ENCODE peak calls at places on chromosomes 12 and 14, in eight cellular contexts. Q, P, Z, G, D, S, K and H are unnamed samples.

GRCh38 chr12:49230176-49230575 is 34.7 kb upstream of the TUBA1C start:
- DNase-seq in Q (no peak), P (no peak), Z (no peak), G (no peak), D (no peak), S (no peak), K (no peak), H (no peak)

GRCh38 chr12:60106207-60106606 is 510.4 kb downstream of the SLC16A7 start:
- DNase-seq in Q (peak; percentile 60), P (no peak), Z (no peak), G (no peak), D (peak; percentile 44), S (no peak), K (no peak), H (no peak)

GRCh38 chr12:121021754-121022153 is 5.5 kb upstream of the C12orf43 start:
- DNase-seq in Q (no peak), P (no peak), Z (no peak), G (no peak), D (no peak), S (no peak), K (no peak), H (no peak)

GRCh38 chr14:34465069-34465859 is 3.2 kb upstream of the SPTSSA start:
- DNase-seq in Q (peak; percentile 46), P (no peak), Z (peak; percentile 54), G (peak; percentile 21), D (peak; percentile 36), S (no peak), K (no peak), H (no peak)

GRCh38 chr12:114982760-114983159 is 298.8 kb upstream of the TBX3 start:
- DNase-seq in Q (peak; percentile 24), P (no peak), Z (no peak), G (no peak), D (peak; percentile 7), S (no peak), K (no peak), H (no peak)

GRCh38 chr14:76884394-76884793 is 58.2 kb downstream of the LRRC74A start:
- DNase-seq in Q (no peak), P (no peak), Z (no peak), G (no peak), D (no peak), S (no peak), K (no peak), H (no peak)

GRCh38 chr12:13220848-13221247 is 24.3 kb downstream of the EMP1 start:
- DNase-seq in Q (no peak), P (no peak), Z (no peak), G (no peak), D (no peak), S (no peak), K (no peak), H (no peak)

GRCh38 chr14:75769047-75769685 is 108.1 kb downstream of the TTLL5 start:
- DNase-seq in Q (no peak), P (no peak), Z (no peak), G (no peak), D (peak; percentile 18), S (no peak), K (no peak), H (no peak)

GRCh38 chr14:93970589-93970966 is 5.8 kb downstream of the ASB2 start:
- DNase-seq in Q (no peak), P (no peak), Z (peak; percentile 52), G (no peak), D (peak; percentile 36), S (no peak), K (peak; percentile 76), H (no peak)

GRCh38 chr14:70086685-70087379 is 101.9 kb downstream of the SLC8A3 start:
- DNase-seq in Q (peak; percentile 62), P (no peak), Z (peak; percentile 14), G (peak; percentile 49), D (peak; percentile 48), S (no peak), K (peak; percentile 24), H (peak; percentile 15)

GRCh38 chr12:93502802-93503623 is 35.7 kb downstream of the MRPL42 start:
- DNase-seq in Q (peak; percentile 67), P (peak; percentile 59), Z (peak; percentile 33), G (peak; percentile 29), D (peak; percentile 30), S (peak; percentile 38), K (peak; percentile 53), H (no peak)

GRCh38 chr12:570949-571794 is 92.1 kb downstream of the NINJ2 start:
- DNase-seq in Q (peak; percentile 87), P (peak; percentile 83), Z (peak; percentile 58), G (no peak), D (peak; percentile 88), S (peak; percentile 59), K (no peak), H (peak; percentile 89)

GRCh38 chr14:68231832-68232642 is 412.5 kb downstream of the RAD51B start:
- DNase-seq in Q (no peak), P (no peak), Z (no peak), G (no peak), D (peak; percentile 75), S (no peak), K (no peak), H (no peak)

GRCh38 chr14:87810711-87811110 is 182.3 kb downstream of the GALC start:
- DNase-seq in Q (no peak), P (no peak), Z (no peak), G (no peak), D (no peak), S (no peak), K (peak; percentile 1), H (no peak)

GRCh38 chr12:116609715-116610114 is 50.5 kb downstream of the MAP1LC3B2 start:
- DNase-seq in Q (no peak), P (no peak), Z (no peak), G (no peak), D (no peak), S (no peak), K (peak; percentile 57), H (no peak)
- TF ChIP-seq CTCF in Q (peak; percentile 30), P (no peak), Z (peak; percentile 47), G (peak; percentile 62), D (peak; percentile 11), S (peak; percentile 75), K (peak; percentile 75), H (no peak)

DNA sequence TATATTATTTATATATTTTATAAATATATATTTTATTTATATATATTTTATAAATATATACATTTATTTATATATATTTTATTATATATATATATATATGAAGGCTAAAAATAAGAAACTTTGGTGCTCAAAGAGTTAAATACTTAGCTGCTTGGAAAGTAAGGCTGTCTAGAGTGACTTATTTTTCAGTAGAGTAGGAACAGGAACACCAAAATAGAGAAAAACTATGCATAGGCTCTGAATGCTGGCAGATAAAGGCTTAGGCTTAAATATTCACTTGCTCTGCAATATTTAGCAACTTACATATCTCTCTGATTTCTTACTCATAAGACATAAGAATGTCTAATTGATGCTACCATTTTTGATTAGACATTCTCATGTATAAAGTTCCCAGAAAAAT is 991.2 kb downstream of the VRK1 start:
- DNase-seq in Q (no peak), P (no peak), Z (no peak), G (no peak), D (no peak), S (no peak), K (no peak), H (no peak)
- H3K4me3 ChIP-seq in Q (no peak overlapping the region), P (no peak overlapping the region), Z (no peak overlapping the region), G (no peak overlapping the region), D (no peak overlapping the region), S (no peak overlapping the region), K (no peak overlapping the region), H (no peak overlapping the region)

GRCh38 chr14:64227856-64228255 is 66.3 kb downstream of the ESR2 start:
- DNase-seq in Q (no peak), P (no peak), Z (no peak), G (no peak), D (no peak), S (no peak), K (no peak), H (no peak)

GRCh38 chr14:64220466-64220865 is 73.7 kb downstream of the ESR2 start:
- DNase-seq in Q (no peak), P (no peak), Z (no peak), G (no peak), D (no peak), S (no peak), K (no peak), H (peak; percentile 85)

GRCh38 chr14:64221604-64222003 is 72.6 kb downstream of the ESR2 start:
- DNase-seq in Q (no peak), P (no peak), Z (no peak), G (no peak), D (no peak), S (no peak), K (no peak), H (no peak)

GRCh38 chr14:64229489-64229888 is 64.7 kb downstream of the ESR2 start:
- DNase-seq in Q (no peak), P (no peak), Z (no peak), G (no peak), D (no peak), S (no peak), K (no peak), H (no peak)

DNA sequence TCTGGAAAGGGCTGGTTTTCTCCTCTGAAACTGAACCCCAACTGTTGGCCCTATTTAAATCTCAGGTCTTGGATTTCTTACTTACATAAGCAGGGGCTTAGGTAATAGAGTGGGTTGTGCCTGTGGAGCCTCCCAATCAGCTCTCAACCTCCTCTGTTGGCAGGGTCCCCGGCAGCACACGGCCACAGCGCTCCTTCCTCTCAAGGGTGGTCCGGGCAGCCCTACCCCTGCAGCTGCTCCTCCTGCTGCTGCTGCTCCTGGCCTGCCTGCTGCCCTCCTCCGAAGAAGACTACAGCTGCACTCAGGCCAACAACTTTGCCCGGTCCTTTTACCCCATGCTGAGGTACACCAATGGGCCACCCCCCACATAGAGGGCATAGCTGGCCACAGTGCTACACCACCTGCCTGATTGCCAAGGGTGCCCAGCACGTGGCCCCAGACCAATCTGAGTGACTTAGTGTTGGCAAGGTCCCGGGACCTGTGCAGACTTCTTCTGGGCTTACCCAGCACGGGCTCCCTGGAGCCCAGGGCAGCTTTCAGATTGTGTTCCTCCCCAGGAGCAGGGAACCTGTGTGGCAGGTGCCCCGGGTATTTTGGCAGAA is 68.9 kb downstream of the ESR2 start:
- DNase-seq in Q (no peak), P (no peak), Z (no peak), G (no peak), D (no peak), S (no peak), K (no peak), H (peak; percentile 63)
- H3K36me3 ChIP-seq in Q (no peaks in the 10 kb centered on the region), P (no peaks in the 10 kb centered on the region), Z (peaks cover 9% of the 10 kb centered on the region), G (no peaks in the 10 kb centered on the region), D (peaks cover 21% of the 10 kb centered on the region), S (peaks cover 4% of the 10 kb centered on the region), K (peaks cover 97% of the 10 kb centered on the region), H (peaks cover 100% of the 10 kb centered on the region)

GRCh38 chr14:92491782-92492181 is 21.8 kb upstream of the RIN3 start:
- DNase-seq in Q (no peak), P (no peak), Z (no peak), G (no peak), D (no peak), S (no peak), K (no peak), H (no peak)

GRCh38 chr14:92493024-92493423 is 20.6 kb upstream of the RIN3 start:
- DNase-seq in Q (no peak), P (no peak), Z (no peak), G (no peak), D (no peak), S (no peak), K (no peak), H (no peak)

GRCh38 chr14:92490239-92490959 is 23.2 kb upstream of the RIN3 start:
- DNase-seq in Q (no peak), P (no peak), Z (no peak), G (no peak), D (no peak), S (no peak), K (no peak), H (no peak)

GRCh38 chr14:92493492-92493891 is 20.1 kb upstream of the RIN3 start:
- DNase-seq in Q (no peak), P (no peak), Z (no peak), G (no peak), D (no peak), S (no peak), K (no peak), H (no peak)

GRCh38 chr14:92492261-92492660 is 21.3 kb upstream of the RIN3 start:
- DNase-seq in Q (no peak), P (no peak), Z (no peak), G (no peak), D (no peak), S (no peak), K (no peak), H (no peak)
- TF ChIP-seq CTCF in Q (no peak), P (no peak), Z (no peak), G (no peak), D (no peak), S (no peak), K (no peak), H (no peak)